ENCODE peak calls at places on chromosomes 13 and 19, in eight cellular contexts. I, T, Y, P, N, K, G and V are unnamed samples.

GRCh38 chr13:76014618-76015315 is 378.6 kb downstream of the LMO7 start:
- DNase-seq in K (peak), Y (no peak), N (peak), P (no peak), I (peak), T (peak), G (no peak), V (peak)

GRCh38 chr19:10139952-10140351 is 20.3 kb upstream of the EIF3G start:
- DNase-seq in K (no peak), G (no peak), T (no peak), P (no peak), N (no peak), Y (no peak), I (no peak), V (no peak)

GRCh38 chr19:43809762-43810696 is 7.8 kb upstream of the LYPD5 start:
- DNase-seq in G (no peak), T (peak), I (peak), K (peak), P (no peak), Y (peak), N (peak), V (peak)

GRCh38 chr19:49818691-49819331 is 722 bp downstream of the MED25 start:
- DNase-seq in P (no peak), N (no peak), G (no peak), I (no peak), T (no peak), K (no peak), Y (peak), V (no peak)

GRCh38 chr19:55078996-55079395 is 3.3 kb downstream of the EPS8L1 start:
- DNase-seq in Y (no peak), T (no peak), N (no peak), K (no peak), I (no peak), P (no peak), G (no peak), V (no peak)

GRCh38 chr19:4744451-4745170 is 21.0 kb upstream of the DPP9 start:
- DNase-seq in T (peak), I (peak), Y (peak), G (no peak), N (peak), P (no peak), K (peak), V (peak)

GRCh38 chr19:44984005-44984404 is 17.3 kb upstream of the RELB start:
- DNase-seq in I (no peak), G (no peak), Y (no peak), T (no peak), P (no peak), K (no peak), N (no peak), V (no peak)

GRCh38 chr13:40170982-40171381 is 495.5 kb downstream of the FOXO1 start:
- DNase-seq in G (no peak), I (no peak), N (no peak), Y (no peak), T (no peak), K (no peak), P (no peak), V (no peak)

GRCh38 chr13:51177188-51177587 is 45.0 kb upstream of the FAM124A start:
- DNase-seq in P (no peak), N (no peak), T (no peak), I (no peak), Y (no peak), G (no peak), K (no peak), V (no peak)

GRCh38 chr13:92297971-92298942 is 899.8 kb downstream of the GPC5 start:
- DNase-seq in G (no peak), T (no peak), N (no peak), P (no peak), Y (no peak), K (no peak), I (no peak), V (no peak)

GRCh38 chr19:50320596-50320995 is 8.6 kb downstream of the KCNC3 start:
- DNase-seq in K (no peak), G (no peak), Y (no peak), P (no peak), N (no peak), T (no peak), I (no peak), V (no peak)

GRCh38 chr13:95258619-95259194 is 42.5 kb downstream of the ABCC4 start:
- DNase-seq in P (no peak), T (no peak), G (no peak), Y (no peak), N (no peak), I (peak), K (no peak), V (no peak)

GRCh38 chr19:1651061-1651547 is 1.3 kb downstream of the TCF3 start:
- DNase-seq in Y (peak), I (peak), G (peak), T (no peak), N (no peak), K (peak), P (no peak), V (peak)

GRCh38 chr19:543912-544608 is at the start of gene GZMM:
- DNase-seq in P (no peak), I (no peak), Y (peak), G (no peak), N (no peak), K (no peak), T (no peak), V (no peak)

GRCh38 chr19:18939163-18939562 is 1.9 kb downstream of the HOMER3 start:
- DNase-seq in P (no peak), Y (no peak), G (no peak), N (no peak), T (no peak), I (no peak), K (no peak), V (no peak)

GRCh38 chr13:35164324-35164932 is 222.4 kb downstream of the NBEA start:
- DNase-seq in T (peak), G (no peak), P (no peak), K (peak), N (peak), I (peak), Y (peak), V (peak)

GRCh38 chr13:54733639-54734038 is 1705.0 kb downstream of the OLFM4 start:
- DNase-seq in P (no peak), N (no peak), I (no peak), Y (peak), K (no peak), T (no peak), G (no peak), V (no peak)

GRCh38 chr19:3096902-3097326 is 2.8 kb downstream of the GNA11 start:
- DNase-seq in P (no peak), G (no peak), K (no peak), T (no peak), I (no peak), N (no peak), Y (no peak), V (no peak)

GRCh38 chr19:572891-573825 is 762 bp downstream of the BSG start:
- DNase-seq in N (no peak), G (no peak), P (no peak), K (peak), T (peak), Y (peak), I (peak), V (peak)

GRCh38 chr13:28805193-28805819 is 14.8 kb upstream of the MTUS2 start:
- DNase-seq in I (no peak), K (peak), Y (peak), N (no peak), T (no peak), G (peak), P (no peak), V (peak)

GRCh38 chr13:100833427-100833826 is 158.8 kb upstream of the TMTC4 start:
- DNase-seq in I (no peak), K (no peak), T (no peak), G (no peak), Y (no peak), N (no peak), P (no peak), V (no peak)

GRCh38 chr19:43504426-43505185 is at the start of gene PHLDB3:
- DNase-seq in P (no peak), N (no peak), Y (peak), G (peak), T (no peak), K (peak), I (peak), V (peak)

GRCh38 chr13:24612726-24613125 is 67.5 kb upstream of the ATP12A start:
- DNase-seq in G (no peak), I (no peak), T (no peak), Y (no peak), P (no peak), N (no peak), K (no peak), V (no peak)

GRCh38 chr19:2529473-2529918 is 53.6 kb downstream of the GADD45B start:
- DNase-seq in N (peak), T (peak), Y (peak), G (peak), K (peak), I (peak), P (no peak), V (peak)

GRCh38 chr19:28553005-28553404 is 659.9 kb downstream of the UQCRFS1 start:
- DNase-seq in Y (peak), N (no peak), P (no peak), T (no peak), K (no peak), I (no peak), G (no peak), V (no peak)
- H3K4me3 ChIP-seq in Y (no peak), N (no peak), P (no peak), T (no peak), K (no peak), I (no peak), G (no peak), V (no peak)

DNA sequence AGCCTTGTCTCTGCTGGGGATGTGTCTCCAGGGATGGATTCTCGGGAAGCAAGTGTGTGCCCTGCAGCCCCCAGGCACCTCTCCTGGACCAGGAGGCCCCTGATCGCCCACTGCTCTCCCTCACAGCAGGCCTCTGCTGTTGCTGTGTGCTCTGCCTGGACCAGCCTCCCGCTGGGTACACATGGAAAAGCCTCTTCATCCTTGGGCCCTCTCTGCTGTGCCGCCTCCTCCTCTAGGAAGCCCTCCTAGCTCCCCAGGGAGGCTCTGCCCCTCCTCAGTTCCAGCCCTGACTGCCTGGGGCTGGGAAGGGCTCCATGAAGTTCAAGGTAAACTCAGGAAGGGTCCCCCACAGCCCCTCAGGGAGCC is 12.0 kb downstream of the NDUFA11 start:
- DNase-seq in Y (no peak), N (no peak), P (no peak), I (no peak), K (no peak), G (peak), T (no peak), V (no peak)
- TF ChIP-seq CTCF in Y (no peak), N (no peak), P (no peak), I (no peak), K (no peak), G (no peak), T (no peak), V (no peak)

GRCh38 chr19:39497850-39498261 is 891 bp upstream of the DLL3 start:
- DNase-seq in N (peak), I (no peak), K (peak), G (peak), T (peak), Y (peak), P (no peak), V (peak)
- H3K4me3 ChIP-seq in N (peak), I (peak), K (peak), G (peak), T (peak), Y (peak), P (peak), V (no peak)

DNA sequence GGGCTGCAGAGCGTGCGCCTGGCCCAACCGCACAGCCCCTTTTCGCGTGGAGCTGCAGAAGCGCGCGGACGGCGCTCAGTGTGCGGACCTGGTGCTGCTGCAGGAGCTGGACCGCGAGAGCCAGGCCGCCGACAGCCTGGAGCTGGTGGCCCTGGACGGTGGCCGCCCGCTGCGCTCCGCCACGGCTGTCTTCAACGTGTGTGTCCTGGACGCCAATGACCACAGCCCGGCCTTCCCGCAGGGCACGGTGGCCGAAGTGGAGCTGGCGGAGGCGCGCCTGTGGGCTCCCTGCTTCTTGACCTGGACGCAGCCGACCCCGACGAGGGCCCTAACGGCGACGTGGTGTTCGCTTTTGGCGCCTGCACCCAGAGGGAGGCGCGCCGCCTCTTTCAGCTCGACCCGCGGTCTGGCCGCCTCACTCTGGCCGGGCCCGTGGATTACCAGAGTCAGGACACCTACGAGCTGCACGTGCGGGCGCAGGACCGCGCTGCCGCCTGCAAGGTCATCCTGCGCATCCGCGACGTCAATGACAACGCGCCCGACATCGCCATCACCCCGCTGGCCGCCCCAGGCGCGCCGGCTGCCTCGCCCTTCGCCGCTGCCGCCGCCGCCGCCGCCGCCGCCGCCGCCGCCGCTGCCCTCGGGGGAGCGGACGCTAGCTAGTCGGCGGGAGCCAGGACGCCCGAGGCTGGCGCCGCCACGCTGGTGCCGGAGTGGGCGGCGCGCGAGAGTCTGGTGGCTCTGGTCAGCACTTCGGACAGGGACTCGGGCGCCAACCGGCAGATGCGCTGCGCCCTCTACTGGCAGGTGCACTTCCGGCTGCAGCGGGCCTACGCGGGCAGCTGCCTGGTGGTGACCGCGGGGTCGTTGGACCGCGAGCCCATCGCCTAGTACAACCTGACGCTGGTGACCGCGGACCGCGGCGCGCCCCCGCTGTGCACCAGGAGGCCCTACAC is 172.2 kb downstream of the OLFM4 start:
- DNase-seq in P (no peak), I (peak), T (no peak), Y (no peak), N (no peak), G (peak), K (peak), V (peak)
- TF ChIP-seq CTCF in P (no peak), I (peak), T (peak), Y (no peak), N (peak), G (no peak), K (peak), V (peak)

GRCh38 chr19:46944123-46944718 is 75.4 kb upstream of the NPAS1 start:
- DNase-seq in G (no peak), N (no peak), T (no peak), I (no peak), K (no peak), P (no peak), Y (no peak), V (no peak)

GRCh38 chr19:46945668-46946067 is 74.0 kb upstream of the NPAS1 start:
- DNase-seq in Y (no peak), P (no peak), N (no peak), K (peak), T (no peak), I (peak), G (no peak), V (no peak)

GRCh38 chr19:46946611-46947238 is 72.9 kb upstream of the NPAS1 start:
- DNase-seq in I (no peak), K (no peak), Y (no peak), N (no peak), T (no peak), G (no peak), P (no peak), V (no peak)

GRCh38 chr19:46946090-46946489 is 73.5 kb upstream of the NPAS1 start:
- DNase-seq in N (no peak), I (no peak), K (no peak), T (no peak), Y (no peak), G (no peak), P (no peak), V (no peak)

DNA sequence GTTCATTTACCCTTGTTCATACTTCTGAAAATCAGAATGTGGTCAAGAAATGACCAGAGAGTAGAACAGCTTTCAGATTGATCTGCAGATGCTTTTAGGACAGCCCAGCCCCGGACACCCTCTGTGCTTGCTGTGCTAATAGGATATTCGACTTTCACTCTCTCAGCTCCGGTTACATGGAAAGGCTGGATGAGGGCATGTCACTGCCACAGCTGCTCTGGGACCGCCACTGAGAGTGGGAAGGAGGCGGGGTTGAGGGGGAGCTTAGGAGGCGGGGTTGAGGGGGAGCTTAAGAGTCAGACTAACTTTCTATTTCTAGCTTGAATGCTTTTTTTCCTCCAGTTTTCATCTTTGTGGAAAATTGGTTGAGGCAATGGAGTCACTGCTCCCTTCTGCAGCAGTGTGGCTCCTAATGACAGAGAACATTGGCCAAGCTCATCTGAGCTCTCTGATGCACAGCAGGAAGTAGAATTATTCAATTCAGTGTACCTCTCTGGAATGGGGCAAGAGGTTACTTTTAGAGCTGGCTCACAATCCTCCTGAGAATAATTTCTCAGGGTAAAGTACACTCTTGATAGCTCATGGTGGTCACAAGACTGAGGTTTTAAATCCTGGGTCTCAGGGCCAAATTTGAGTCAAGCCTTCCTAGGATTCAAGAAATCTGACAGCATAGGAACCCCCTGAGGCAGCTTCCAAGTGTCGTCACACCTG is 74.6 kb upstream of the NPAS1 start:
- DNase-seq in N (peak), I (peak), K (peak), T (peak), P (no peak), G (peak), Y (no peak), V (peak)
- H3K4me3 ChIP-seq in N (no peak), I (peak), K (no peak), T (no peak), P (no peak), G (no peak), Y (no peak), V (no peak)

DNA sequence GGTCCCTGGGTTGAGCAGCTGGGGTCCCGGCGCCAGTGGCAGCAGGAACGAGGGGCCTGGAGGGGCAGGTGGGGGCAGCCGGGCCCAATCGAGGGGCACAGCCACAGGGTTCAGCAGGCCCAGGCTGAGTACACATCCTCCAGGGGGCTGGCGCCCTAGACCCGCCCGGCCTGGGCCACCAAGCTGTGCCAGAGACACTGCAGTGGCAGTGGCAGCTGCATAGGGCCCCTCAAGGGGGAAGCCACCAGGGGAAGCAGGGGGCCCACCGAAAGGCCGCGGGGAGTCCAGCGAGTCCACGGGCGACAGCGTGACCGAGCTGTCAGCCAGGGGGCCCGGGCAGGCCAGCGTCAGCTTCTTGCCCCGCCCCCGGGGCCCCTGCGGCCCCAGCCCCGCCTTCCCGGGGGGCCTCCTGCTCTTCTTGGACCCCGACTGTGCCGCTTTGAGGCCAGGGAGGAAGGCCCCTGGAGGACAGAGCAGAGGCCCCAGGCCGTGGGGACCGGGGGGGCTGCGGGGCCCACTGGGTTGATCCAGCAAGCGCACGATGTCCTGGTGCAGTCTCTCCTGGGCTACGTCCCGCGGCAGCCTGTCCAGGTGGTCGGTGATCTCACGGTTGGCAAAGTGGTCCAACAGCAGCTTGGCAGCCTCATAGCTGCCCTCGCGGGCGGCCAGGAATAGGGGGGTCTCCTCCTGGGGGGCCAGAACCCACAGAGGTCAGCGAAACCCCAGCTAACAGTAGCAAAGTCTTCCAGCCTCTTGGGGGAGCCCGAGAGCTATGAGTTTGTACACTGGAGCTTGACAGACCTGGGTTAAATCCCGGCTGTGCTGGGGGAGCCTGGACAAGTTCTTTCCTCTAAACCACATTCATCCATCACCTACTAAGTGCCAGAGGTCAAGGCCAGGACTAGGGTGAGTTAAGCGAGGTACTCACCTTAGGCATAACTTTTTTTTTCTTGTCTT is 39.5 kb downstream of the NOTCH3 start:
- DNase-seq in K (no peak), Y (peak), T (no peak), N (no peak), I (peak), P (no peak), G (peak), V (peak)
- TF ChIP-seq CTCF in K (peak), Y (peak), T (peak), N (no peak), I (peak), P (no peak), G (peak), V (peak)

DNA sequence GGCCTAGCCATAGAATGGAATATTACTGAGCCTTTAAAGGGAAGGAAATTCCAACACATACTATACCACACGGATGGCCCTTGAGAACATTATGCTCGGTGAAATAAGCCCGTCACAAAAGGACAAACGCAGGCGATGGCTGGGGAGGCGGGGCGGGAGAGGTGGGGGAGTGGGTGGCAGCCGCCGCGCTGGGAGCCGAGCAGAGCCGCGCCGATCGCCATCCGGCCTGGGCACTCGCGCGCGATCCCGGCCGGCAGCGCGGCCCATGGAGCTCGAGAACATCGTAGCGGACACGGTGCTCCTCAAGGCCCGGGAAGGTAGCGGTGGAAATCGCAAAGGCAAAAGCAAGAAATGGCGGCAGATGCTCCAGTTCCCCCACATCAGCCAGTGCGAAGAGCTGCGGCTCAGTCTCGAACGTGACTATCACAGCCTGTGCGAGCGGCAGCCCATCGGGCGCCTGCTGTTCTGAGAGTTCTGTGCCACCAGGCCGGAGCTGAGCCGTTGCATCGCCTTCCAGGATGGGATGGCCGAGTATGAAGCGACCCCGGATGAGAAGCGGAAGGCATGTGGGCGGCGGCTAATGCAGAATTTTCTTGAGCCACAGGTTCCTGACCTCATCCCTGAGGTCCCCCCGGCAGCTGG is 140.1 kb downstream of the ZDHHC20 start:
- DNase-seq in Y (no peak), G (no peak), N (no peak), P (no peak), I (no peak), T (no peak), K (peak), V (no peak)
- H3K4me3 ChIP-seq in Y (no peak), G (no peak), N (peak), P (peak), I (no peak), T (peak), K (no peak), V (peak)